ENCODE peak calls at places on chromosomes 16 and 17, in five cellular contexts. M is GM12878, R is stomach, T is HCT116, I is GM23338. J is an unnamed sample. For H3K36me3, the result is how much of the 10 kb centered on the place peaks cover.

GRCh38 chr17:2103456-2103855 is 48.6 kb downstream of the HIC1 start:
- DNase-seq in M (no peak), R (no peak), T (no peak), I (no peak), J (peak)

GRCh38 chr17:46782250-46782953 is 36.1 kb downstream of the WNT3 start:
- DNase-seq in M (no peak), R (peak), T (no peak), I (peak), J (no peak)

GRCh38 chr17:73431401-73432205 is 119.8 kb upstream of the CDC42EP4 start:
- DNase-seq in M (no peak), R (no peak), T (no peak), I (no peak), J (no peak)

GRCh38 chr17:72465191-72466024 is 344.6 kb downstream of the SOX9 start:
- DNase-seq in M (peak), R (peak), T (peak), I (no peak), J (no peak)

GRCh38 chr17:33057564-33057963 is 65.9 kb downstream of the SPACA3 start:
- DNase-seq in M (no peak), R (no peak), T (no peak), I (no peak), J (no peak)

GRCh38 chr17:71118039-71118438 is 948.7 kb downstream of the KCNJ2 start:
- DNase-seq in M (no peak), R (no peak), T (peak), I (peak), J (no peak)

GRCh38 chr16:14399397-14400284 is 230.4 kb downstream of the PARN start:
- DNase-seq in M (peak), R (no peak), T (peak), I (peak), J (peak)

GRCh38 chr17:74280093-74280513 is 6.1 kb downstream of the DNAI2 start:
- DNase-seq in M (no peak), R (no peak), T (no peak), I (no peak), J (no peak)

GRCh38 chr17:81346908-81347349 is 48.3 kb upstream of the BAHCC1 start:
- DNase-seq in M (no peak), R (no peak), T (no peak), I (no peak), J (no peak)

DNA sequence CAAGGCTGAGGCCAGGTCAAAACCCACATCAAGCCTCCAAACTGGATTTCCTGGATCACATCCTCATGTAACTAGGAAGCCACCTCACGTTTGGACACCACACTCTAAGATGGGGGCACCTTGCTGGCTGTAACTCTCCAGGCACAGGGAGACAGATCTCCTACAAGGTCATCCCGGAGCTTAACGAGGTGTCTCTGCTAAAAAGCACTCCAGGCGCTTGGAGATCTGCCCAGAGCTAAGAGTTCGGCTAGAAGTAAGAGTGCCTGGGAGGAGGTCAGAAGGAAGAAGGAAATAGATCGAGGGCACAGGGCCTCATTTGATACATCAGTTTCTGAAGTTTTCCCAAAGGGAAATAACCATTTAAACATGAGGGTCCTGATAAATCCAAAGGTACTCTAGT is 15.9 kb downstream of the PSMB3 start:
- DNase-seq in M (no peak), R (no peak), T (no peak), I (no peak), J (no peak)
- H3K36me3 ChIP-seq in M (under half), R (half or more), T (under half), I (under half), J (half or more)

GRCh38 chr17:62643496-62643895 is 16.0 kb downstream of the MRC2 start:
- DNase-seq in M (no peak), R (no peak), T (no peak), I (no peak), J (no peak)

GRCh38 chr17:62641101-62641500 is 13.6 kb downstream of the MRC2 start:
- DNase-seq in M (no peak), R (no peak), T (no peak), I (no peak), J (no peak)

GRCh38 chr17:62631936-62632924 is 4.8 kb downstream of the MRC2 start:
- DNase-seq in M (no peak), R (no peak), T (no peak), I (peak), J (peak)

DNA sequence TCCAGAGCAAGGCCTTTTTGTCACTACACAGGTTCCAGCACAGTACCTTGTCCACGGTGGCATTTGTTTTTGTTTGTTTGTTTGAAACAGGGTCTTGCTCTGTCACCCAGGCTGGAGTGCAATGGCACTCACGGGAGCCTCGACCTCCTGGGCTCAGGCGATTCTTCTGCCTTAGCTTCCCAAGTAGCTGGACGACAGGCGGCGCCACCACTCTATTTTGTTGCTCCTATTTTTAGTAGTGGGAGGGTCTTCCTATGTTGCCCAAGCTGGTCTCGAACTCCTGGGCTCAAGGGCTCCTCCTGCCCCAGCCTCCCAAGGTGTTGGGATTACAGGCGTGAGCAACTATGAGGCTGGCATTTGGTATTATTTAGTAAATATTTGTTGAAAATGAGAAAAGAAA is 10.3 kb downstream of the MRC2 start:
- DNase-seq in M (no peak), R (no peak), T (peak), I (peak), J (peak)
- TF ChIP-seq CTCF in M (no peak), R (no peak), T (no peak), I (peak), J (no peak)

GRCh38 chr17:37489197-37490001 is at the start of gene DUSP14:
- DNase-seq in M (no peak), R (peak), T (peak), I (peak), J (peak)

GRCh38 chr17:37488607-37489196 is 989 bp upstream of the DUSP14 start:
- DNase-seq in M (no peak), R (peak), T (peak), I (peak), J (peak)

GRCh38 chr17:37492167-37492566 is 2.5 kb downstream of the DUSP14 start:
- DNase-seq in M (no peak), R (no peak), T (no peak), I (no peak), J (no peak)

GRCh38 chr17:37490022-37490587 is 414 bp downstream of the DUSP14 start:
- DNase-seq in M (no peak), R (peak), T (no peak), I (peak), J (peak)

GRCh38 chr17:37490638-37491614 is 1.2 kb downstream of the DUSP14 start:
- DNase-seq in M (no peak), R (no peak), T (peak), I (peak), J (peak)
- TF ChIP-seq POLR2AphosphoS5 in M (peak), R (peak), T (peak), I (no peak), J (peak)

DNA sequence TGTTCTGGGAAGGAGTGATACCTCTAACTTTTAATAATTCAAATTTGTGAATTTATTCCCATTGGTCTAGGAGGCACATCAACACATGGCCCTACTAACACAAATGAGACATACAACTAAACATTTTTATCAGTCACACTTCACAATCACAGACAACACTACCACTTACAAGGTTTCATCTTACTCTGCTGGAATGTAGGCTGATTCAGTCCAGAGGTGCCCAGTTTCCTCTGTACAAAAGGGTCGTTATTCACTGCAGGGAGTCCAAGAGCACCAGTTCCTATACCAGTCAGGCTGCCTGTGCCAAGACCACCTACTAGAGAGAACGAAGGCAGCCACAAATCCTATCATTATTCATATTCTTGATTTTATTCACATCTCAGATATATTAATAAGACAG is 41.4 kb downstream of the SETD6 start:
- DNase-seq in M (no peak), R (no peak), T (no peak), I (no peak), J (no peak)
- H3K36me3 ChIP-seq in M (under half), R (half or more), T (half or more), I (half or more), J (under half)